ENCODE peak calls at places on chromosome 20, in eight cellular contexts. D, I, Z, E, B, T, K and Y are unnamed samples.

GRCh38 chr20:22974354-22974753 is 60.8 kb upstream of the SSTR4 start:
- DNase-seq in D (peak; percentile 22), I (no peak), K (no peak), T (peak; percentile 12), E (no peak), Z (peak; percentile 24), B (no peak), Y (peak; percentile 56)

GRCh38 chr20:7841291-7841966 is 98.8 kb downstream of the HAO1 start:
- DNase-seq in K (no peak), D (peak; percentile 44), I (peak; percentile 40), E (no peak), Z (no peak), T (no peak), B (peak; percentile 13), Y (peak; percentile 49)

GRCh38 chr20:38342196-38342595 is 4.1 kb upstream of the LBP start:
- DNase-seq in Z (no peak), I (no peak), T (no peak), E (no peak), D (no peak), K (no peak), B (no peak), Y (no peak)

GRCh38 chr20:41365785-41366545 is 653 bp downstream of the EMILIN3 start:
- DNase-seq in Z (no peak), I (no peak), D (no peak), T (no peak), K (no peak), B (no peak), E (no peak), Y (no peak)

GRCh38 chr20:38447931-38448675 is 13.0 kb upstream of the SNHG17 start:
- DNase-seq in I (no peak), B (no peak), E (no peak), D (no peak), T (no peak), K (no peak), Z (peak; percentile 79), Y (no peak)

GRCh38 chr20:19715986-19716385 is 42.1 kb upstream of the RIN2 start:
- DNase-seq in Z (no peak), D (no peak), I (no peak), T (no peak), K (no peak), E (no peak), B (no peak), Y (no peak)

GRCh38 chr20:12860619-12861247 is 148.0 kb upstream of the SPTLC3 start:
- DNase-seq in Z (no peak), E (no peak), T (no peak), I (no peak), B (no peak), K (no peak), D (no peak), Y (no peak)

GRCh38 chr20:10221022-10221421 is 2.4 kb downstream of the SNAP25 start:
- DNase-seq in T (no peak), K (no peak), D (no peak), Z (no peak), E (no peak), I (no peak), B (no peak), Y (no peak)

GRCh38 chr20:62307226-62308101 is 4.7 kb downstream of the ADRM1 start:
- DNase-seq in K (no peak), I (no peak), E (no peak), T (no peak), Z (no peak), D (no peak), B (no peak), Y (no peak)

GRCh38 chr20:63316502-63316921 is 23.5 kb downstream of the COL20A1 start:
- DNase-seq in E (no peak), B (no peak), K (no peak), D (no peak), T (no peak), I (no peak), Z (no peak), Y (no peak)

GRCh38 chr20:15475483-15475882 is 1097.8 kb downstream of the KIF16B start:
- DNase-seq in K (peak; percentile 73), D (no peak), E (peak; percentile 20), B (no peak), I (no peak), T (peak; percentile 35), Z (no peak), Y (no peak)

GRCh38 chr20:57474816-57475215 is 50.1 kb downstream of the CTCFL start:
- DNase-seq in I (no peak), D (no peak), T (no peak), E (no peak), K (peak; percentile 40), Z (no peak), B (no peak), Y (no peak)

GRCh38 chr20:47358672-47359532 is 2.4 kb upstream of the ZMYND8 start:
- DNase-seq in D (peak; percentile 95), B (peak; percentile 96), I (peak; percentile 97), E (no peak), T (peak; percentile 88), K (peak; percentile 82), Z (peak; percentile 100), Y (peak; percentile 97)

GRCh38 chr20:25345721-25346120 is 44.9 kb downstream of the ABHD12 start:
- DNase-seq in T (no peak), D (no peak), B (no peak), E (no peak), I (no peak), Z (no peak), K (no peak), Y (no peak)

GRCh38 chr20:52799130-52799529 is 173.0 kb upstream of the TSHZ2 start:
- DNase-seq in E (no peak), B (no peak), D (no peak), Z (no peak), K (no peak), T (no peak), I (peak; percentile 14), Y (no peak)

GRCh38 chr20:41140226-41141133 is 3.1 kb downstream of the PLCG1 start:
- DNase-seq in E (no peak), K (peak; percentile 55), Z (peak; percentile 69), D (no peak), B (no peak), I (no peak), T (peak; percentile 8), Y (no peak)

GRCh38 chr20:53883098-53883762 is 187.2 kb downstream of the BCAS1 start:
- DNase-seq in K (no peak), D (peak; percentile 83), I (peak; percentile 80), B (no peak), E (no peak), Z (no peak), T (no peak), Y (no peak)

GRCh38 chr20:57211949-57212889 is 54.2 kb downstream of the BMP7 start:
- DNase-seq in D (peak; percentile 85), Z (peak; percentile 18), B (peak; percentile 56), I (peak; percentile 87), E (no peak), T (peak; percentile 43), K (no peak), Y (peak; percentile 43)

GRCh38 chr20:5780233-5781217 is 30.3 kb downstream of the SHLD1 start:
- DNase-seq in I (no peak), K (no peak), B (no peak), D (no peak), Z (no peak), T (no peak), E (no peak), Y (no peak)

GRCh38 chr20:46268131-46268611 is 40.1 kb downstream of the CDH22 start:
- DNase-seq in I (no peak), B (no peak), K (no peak), D (no peak), E (no peak), Z (no peak), T (no peak), Y (no peak)

DNA sequence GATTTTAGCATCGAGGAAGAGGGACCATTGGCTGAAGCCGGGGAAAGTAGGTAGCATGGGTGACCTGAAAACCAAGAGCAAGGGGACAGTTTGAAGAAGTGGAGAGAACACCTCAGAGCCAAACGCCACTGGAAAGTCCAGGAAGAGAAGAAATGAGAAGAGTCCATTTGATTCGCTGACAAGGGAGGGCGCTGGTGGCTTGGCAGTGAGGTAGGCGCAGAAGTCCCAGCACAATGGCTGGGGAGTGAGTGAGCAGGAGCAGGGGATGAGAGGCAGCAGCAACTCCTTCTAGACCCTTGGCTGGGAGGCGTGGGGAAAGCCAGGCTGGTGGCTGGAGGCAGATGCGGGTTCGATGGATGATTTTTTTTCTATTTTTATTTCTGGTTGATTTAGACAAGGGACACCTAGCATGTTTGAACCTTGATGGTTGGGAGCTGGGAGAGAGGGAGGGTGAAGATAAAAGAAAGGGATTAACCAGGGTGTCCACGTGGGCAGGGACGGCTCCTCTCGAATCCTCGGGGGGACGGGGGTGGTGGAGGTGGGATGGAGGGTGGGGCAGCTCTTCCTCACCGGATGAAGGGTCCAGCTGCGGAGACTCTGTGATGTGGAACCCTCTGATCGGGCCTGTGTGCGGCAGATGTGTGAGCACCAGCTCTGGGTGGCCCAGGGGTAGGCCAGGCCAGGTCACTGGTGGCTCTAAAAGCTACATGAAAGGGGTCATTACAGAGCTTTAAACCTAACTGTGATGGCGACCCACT is 164.2 kb downstream of the NFATC2 start:
- DNase-seq in D (no peak), E (no peak), B (no peak), I (no peak), T (no peak), K (peak; percentile 48), Z (no peak), Y (no peak)
- TF ChIP-seq CTCF in D (peak; percentile 25), E (peak; percentile 30), B (no peak), I (peak; percentile 23), T (no peak), K (no peak), Z (peak; percentile 84), Y (no peak)

GRCh38 chr20:571754-572331 is 28.3 kb upstream of the CSNK2A1 start:
- DNase-seq in E (no peak), I (peak; percentile 15), K (peak; percentile 74), D (no peak), T (peak; percentile 67), B (no peak), Z (no peak), Y (peak; percentile 62)
- H3K4me3 ChIP-seq in E (no peak overlapping the region), I (no peak overlapping the region), K (no peak overlapping the region), D (no peak overlapping the region), T (no peak overlapping the region), B (no peak overlapping the region), Z (no peak overlapping the region), Y (no peak overlapping the region)

GRCh38 chr20:35884541-35884865 is 69.8 kb downstream of the SCAND1 start:
- DNase-seq in T (no peak), E (no peak), D (no peak), K (no peak), Z (no peak), I (no peak), B (no peak), Y (no peak)
- TF ChIP-seq CTCF in T (no peak), E (no peak), D (no peak), K (no peak), Z (no peak), I (no peak), B (no peak), Y (no peak)

DNA sequence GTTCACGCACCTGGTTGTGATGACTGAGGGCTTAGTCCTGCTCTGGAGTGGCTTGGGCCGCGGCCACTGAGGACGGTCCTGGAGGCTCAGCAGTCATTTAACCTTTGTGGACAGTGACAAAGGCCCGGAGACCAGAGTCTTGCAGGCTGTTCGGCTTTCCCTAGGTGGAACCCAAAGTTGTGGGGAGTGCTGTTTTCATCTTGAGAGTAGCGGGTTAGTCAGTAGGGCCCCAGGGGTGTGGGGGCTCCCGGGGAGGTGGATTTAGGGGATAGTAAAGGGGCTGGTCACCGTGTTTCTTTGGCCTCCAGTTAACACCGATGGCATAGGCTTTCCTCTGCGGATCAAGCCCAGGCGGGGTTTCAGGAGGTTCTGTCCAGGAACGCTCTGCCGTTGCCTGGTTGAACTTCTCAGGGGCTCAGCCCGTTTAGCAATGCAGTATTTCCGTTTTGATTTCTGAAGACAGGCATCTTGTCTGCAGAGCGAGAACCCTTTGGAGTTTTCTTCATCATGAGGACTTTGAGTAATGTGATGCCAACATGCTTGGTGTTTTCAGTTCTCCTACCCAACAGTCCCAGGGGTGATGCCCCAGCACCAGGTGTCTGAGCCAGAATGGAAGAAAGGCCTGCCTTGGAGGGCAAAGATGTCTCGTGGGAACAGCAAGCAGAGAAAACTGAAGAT is 31.8 kb downstream of the ZNF831 start:
- DNase-seq in I (no peak), T (no peak), D (no peak), B (no peak), K (no peak), E (no peak), Z (no peak), Y (no peak)
- H3K4me3 ChIP-seq in I (no peak overlapping the region), T (no peak overlapping the region), D (no peak overlapping the region), B (no peak overlapping the region), K (no peak overlapping the region), E (no peak overlapping the region), Z (no peak overlapping the region), Y (no peak overlapping the region)